ENCODE peak calls at places on chromosomes 1 and 21, in five cellular contexts. One of them, this sample, is unnamed.

GRCh38 chr1:26357121-26357602 is 3.2 kb upstream of the CRYBG2 start:
- DNase-seq in spleen: no peak
- DNase-seq in PC-3: peak; percentile 54
- DNase-seq in cardiac muscle cell: no peak
- DNase-seq in prostate gland: no peak
- DNase-seq in this sample: no peak

GRCh38 chr1:175192111-175192629 is 406 bp downstream of the KIAA0040 start:
- DNase-seq in PC-3: peak; percentile 71
- DNase-seq in cardiac muscle cell: peak; percentile 48
- DNase-seq in prostate gland: peak; percentile 78
- DNase-seq in spleen: peak; percentile 82
- DNase-seq in this sample: peak; percentile 60

GRCh38 chr1:211695135-211695816 is 19.9 kb upstream of the NEK2 start:
- DNase-seq in spleen: peak; percentile 82
- DNase-seq in prostate gland: no peak
- DNase-seq in cardiac muscle cell: no peak
- DNase-seq in PC-3: no peak
- DNase-seq in this sample: no peak

GRCh38 chr1:234731371-234732085 is 121.5 kb upstream of the IRF2BP2 start:
- DNase-seq in prostate gland: no peak
- DNase-seq in spleen: peak; percentile 83
- DNase-seq in PC-3: peak; percentile 87
- DNase-seq in cardiac muscle cell: no peak
- DNase-seq in this sample: no peak

GRCh38 chr1:199641531-199641930 is 386.0 kb upstream of the NR5A2 start:
- DNase-seq in PC-3: no peak
- DNase-seq in cardiac muscle cell: no peak
- DNase-seq in prostate gland: no peak
- DNase-seq in spleen: no peak
- DNase-seq in this sample: no peak

GRCh38 chr21:37233551-37234146 is 33.5 kb downstream of the VPS26C start:
- DNase-seq in prostate gland: no peak
- DNase-seq in cardiac muscle cell: no peak
- DNase-seq in spleen: no peak
- DNase-seq in PC-3: no peak
- DNase-seq in this sample: no peak

GRCh38 chr1:213425631-213426030 is 374.6 kb downstream of the RPS6KC1 start:
- DNase-seq in prostate gland: no peak
- DNase-seq in cardiac muscle cell: no peak
- DNase-seq in spleen: no peak
- DNase-seq in PC-3: no peak
- DNase-seq in this sample: no peak

GRCh38 chr1:1318131-1318652 is 6.3 kb downstream of the INTS11 start:
- DNase-seq in prostate gland: peak; percentile 86
- DNase-seq in cardiac muscle cell: no peak
- DNase-seq in spleen: no peak
- DNase-seq in PC-3: peak; percentile 99
- DNase-seq in this sample: no peak

GRCh38 chr1:86082183-86082582 is 74.4 kb downstream of the COL24A1 start:
- DNase-seq in spleen: no peak
- DNase-seq in prostate gland: no peak
- DNase-seq in cardiac muscle cell: no peak
- DNase-seq in PC-3: peak; percentile 37
- DNase-seq in this sample: no peak

GRCh38 chr1:172006660-172007059 is 165.4 kb downstream of the DNM3 start:
- DNase-seq in spleen: no peak
- DNase-seq in prostate gland: no peak
- DNase-seq in cardiac muscle cell: no peak
- DNase-seq in PC-3: no peak
- DNase-seq in this sample: no peak

GRCh38 chr1:172678990-172679772 is 20.3 kb downstream of the FASLG start:
- DNase-seq in spleen: no peak
- DNase-seq in cardiac muscle cell: no peak
- DNase-seq in PC-3: no peak
- DNase-seq in prostate gland: no peak
- DNase-seq in this sample: no peak

GRCh38 chr1:215523128-215523861 is 43.8 kb upstream of the KCTD3 start:
- DNase-seq in spleen: no peak
- DNase-seq in cardiac muscle cell: peak; percentile 2
- DNase-seq in prostate gland: no peak
- DNase-seq in PC-3: peak; percentile 70
- DNase-seq in this sample: no peak

GRCh38 chr1:236122176-236122575 is 20.2 kb upstream of the GPR137B start:
- DNase-seq in PC-3: no peak
- DNase-seq in prostate gland: no peak
- DNase-seq in spleen: no peak
- DNase-seq in cardiac muscle cell: no peak
- DNase-seq in this sample: no peak

GRCh38 chr1:165914136-165914798 is 86.9 kb downstream of the UCK2 start:
- DNase-seq in cardiac muscle cell: peak; percentile 72
- DNase-seq in prostate gland: peak; percentile 77
- DNase-seq in spleen: no peak
- DNase-seq in PC-3: peak; percentile 91
- DNase-seq in this sample: peak; percentile 73

GRCh38 chr1:63261736-63262142 is 60.6 kb upstream of the FOXD3 start:
- DNase-seq in spleen: no peak
- DNase-seq in prostate gland: no peak
- DNase-seq in cardiac muscle cell: no peak
- DNase-seq in PC-3: no peak
- DNase-seq in this sample: no peak

GRCh38 chr1:151841141-151841540 is 1.5 kb upstream of the C2CD4D start:
- DNase-seq in spleen: no peak
- DNase-seq in PC-3: peak; percentile 82
- DNase-seq in cardiac muscle cell: no peak
- DNase-seq in prostate gland: no peak
- DNase-seq in this sample: no peak

GRCh38 chr1:4093856-4094565 is 193.9 kb upstream of the C1orf174 start:
- DNase-seq in prostate gland: no peak
- DNase-seq in spleen: peak; percentile 48
- DNase-seq in cardiac muscle cell: no peak
- DNase-seq in PC-3: no peak
- DNase-seq in this sample: no peak

GRCh38 chr1:3673381-3674099 is 21.2 kb downstream of the TP73 start:
- DNase-seq in cardiac muscle cell: no peak
- DNase-seq in prostate gland: no peak
- DNase-seq in spleen: peak; percentile 76
- DNase-seq in PC-3: no peak
- DNase-seq in this sample: peak; percentile 25

GRCh38 chr1:117210831-117211261 is at the start of gene VTCN1:
- DNase-seq in spleen: no peak
- DNase-seq in prostate gland: peak; percentile 74
- DNase-seq in PC-3: peak; percentile 87
- DNase-seq in cardiac muscle cell: no peak
- DNase-seq in this sample: no peak

GRCh38 chr1:66351913-66352312 is 182.0 kb upstream of the SGIP1 start:
- DNase-seq in prostate gland: no peak
- DNase-seq in cardiac muscle cell: no peak
- DNase-seq in PC-3: no peak
- DNase-seq in spleen: no peak
- DNase-seq in this sample: no peak

GRCh38 chr1:110185181-110185580 is 24.9 kb upstream of the KCNC4 start:
- DNase-seq in PC-3: no peak
- DNase-seq in spleen: no peak
- DNase-seq in prostate gland: no peak
- DNase-seq in cardiac muscle cell: no peak
- DNase-seq in this sample: no peak

GRCh38 chr21:34865922-34866271 is 183.2 kb downstream of the RUNX1 start:
- DNase-seq in PC-3: peak; percentile 62
- DNase-seq in prostate gland: no peak
- DNase-seq in spleen: peak; percentile 79
- DNase-seq in cardiac muscle cell: no peak
- DNase-seq in this sample: peak; percentile 73

GRCh38 chr21:31952828-31953227 is 80.0 kb downstream of the HUNK start:
- DNase-seq in cardiac muscle cell: no peak
- DNase-seq in prostate gland: no peak
- DNase-seq in PC-3: no peak
- DNase-seq in spleen: no peak
- DNase-seq in this sample: no peak

GRCh38 chr1:205933672-205934618 is 9.3 kb downstream of the SLC26A9 start:
- DNase-seq in cardiac muscle cell: no peak
- DNase-seq in PC-3: peak; percentile 78
- DNase-seq in spleen: no peak
- DNase-seq in prostate gland: peak; percentile 20
- DNase-seq in this sample: no peak

DNA sequence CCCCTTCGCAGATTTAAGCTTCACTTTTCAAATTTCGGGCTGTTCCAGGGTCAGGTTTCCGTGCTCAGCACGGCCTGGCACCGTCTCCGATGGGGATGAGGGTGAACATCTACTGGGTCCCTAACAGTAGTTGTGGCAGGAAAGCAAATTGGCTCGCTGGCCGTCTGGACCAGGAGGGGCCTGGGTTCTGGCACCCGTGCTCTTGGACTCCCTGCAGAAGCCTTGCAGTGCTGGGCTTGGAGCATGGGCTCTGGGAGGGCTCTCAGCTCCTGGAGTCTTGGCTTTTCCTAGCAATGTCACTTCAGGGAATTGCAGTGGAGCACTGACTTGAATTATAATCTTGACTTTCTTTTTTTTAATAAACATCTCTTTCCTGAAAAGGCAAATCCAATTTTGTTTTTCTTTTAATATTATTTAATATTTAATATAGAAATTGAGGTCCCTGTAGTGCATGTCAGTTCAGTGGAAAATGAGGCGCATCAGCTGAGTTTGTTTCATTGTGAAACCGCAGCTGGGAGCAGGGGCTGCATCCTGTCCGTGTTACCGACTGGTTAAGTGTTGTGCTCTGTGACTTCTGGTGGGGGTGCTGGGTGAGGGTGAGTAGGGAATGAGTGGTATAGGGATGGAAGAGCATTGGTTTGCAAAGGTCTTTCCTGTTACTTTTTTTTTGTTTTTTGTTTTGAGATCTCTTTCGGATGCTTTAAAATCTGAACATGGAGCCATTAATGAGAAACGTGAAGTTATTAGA is 64.0 kb downstream of the PEX14 start:
- DNase-seq in spleen: no peak
- DNase-seq in prostate gland: no peak
- DNase-seq in PC-3: no peak
- DNase-seq in cardiac muscle cell: no peak
- DNase-seq in this sample: no peak
- H3K36me3 ChIP-seq in spleen: peaks cover 64% of the 10 kb centered on the region
- H3K36me3 ChIP-seq in prostate gland: no peaks in the 10 kb centered on the region
- H3K36me3 ChIP-seq in PC-3: peaks cover 8% of the 10 kb centered on the region
- H3K36me3 ChIP-seq in cardiac muscle cell: peaks cover 5% of the 10 kb centered on the region
- H3K36me3 ChIP-seq in this sample: peaks cover 12% of the 10 kb centered on the region

GRCh38 chr21:45471229-45472052 is 66.5 kb downstream of the COL18A1 start:
- DNase-seq in PC-3: peak; percentile 82
- DNase-seq in prostate gland: no peak
- DNase-seq in cardiac muscle cell: no peak
- DNase-seq in spleen: peak; percentile 48
- DNase-seq in this sample: no peak

GRCh38 chr21:45468051-45468970 is 63.3 kb downstream of the COL18A1 start:
- DNase-seq in spleen: peak; percentile 72
- DNase-seq in cardiac muscle cell: no peak
- DNase-seq in prostate gland: no peak
- DNase-seq in PC-3: no peak
- DNase-seq in this sample: no peak

GRCh38 chr21:45470087-45470515 is 65.1 kb downstream of the COL18A1 start:
- DNase-seq in prostate gland: no peak
- DNase-seq in PC-3: no peak
- DNase-seq in cardiac muscle cell: no peak
- DNase-seq in spleen: peak; percentile 71
- DNase-seq in this sample: no peak

GRCh38 chr21:45468971-45469272 is 64.0 kb downstream of the COL18A1 start:
- DNase-seq in prostate gland: no peak
- DNase-seq in PC-3: no peak
- DNase-seq in spleen: peak; percentile 64
- DNase-seq in cardiac muscle cell: no peak
- DNase-seq in this sample: no peak

DNA sequence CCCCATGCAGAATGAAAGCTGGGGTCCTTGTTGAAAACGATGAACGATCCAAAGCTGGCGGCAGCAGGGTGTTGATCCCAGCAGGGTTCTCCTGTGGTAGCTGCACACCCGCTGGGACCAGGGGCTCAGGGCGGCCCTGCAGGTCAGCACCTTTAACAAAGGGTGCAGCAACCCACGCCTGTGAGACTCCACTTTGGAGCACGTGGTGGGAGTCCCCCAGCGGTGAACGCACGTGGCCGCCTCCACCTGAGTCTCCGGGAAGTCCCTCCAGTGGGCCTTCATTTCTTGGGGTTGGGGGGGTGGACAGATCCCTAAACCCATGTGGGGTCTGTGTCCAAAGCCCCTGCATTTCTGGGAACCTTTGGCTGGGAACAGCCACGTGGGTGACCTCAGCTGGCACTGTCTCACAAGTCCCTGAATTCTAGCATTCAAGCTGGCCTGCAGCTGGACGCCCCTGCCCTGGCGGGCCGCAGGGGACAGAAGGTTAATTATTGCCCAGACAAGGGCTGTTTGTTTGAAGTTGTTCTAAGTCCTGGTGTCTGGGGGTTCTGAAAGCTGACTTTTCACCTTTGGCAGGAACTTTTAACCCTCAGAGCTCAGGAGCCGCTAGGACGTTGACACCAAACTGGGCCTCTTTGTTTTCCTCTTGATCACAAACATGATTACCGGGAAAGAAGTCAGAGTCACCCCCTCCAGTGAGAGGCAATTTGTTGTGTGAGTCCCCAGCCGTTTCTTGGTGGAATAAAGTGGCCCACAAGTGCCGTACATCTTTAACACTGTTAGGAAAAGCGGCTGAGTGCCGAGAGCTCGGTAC is 64.5 kb downstream of the COL18A1 start:
- DNase-seq in PC-3: no peak
- DNase-seq in cardiac muscle cell: no peak
- DNase-seq in prostate gland: no peak
- DNase-seq in spleen: peak; percentile 61
- DNase-seq in this sample: no peak
- H3K36me3 ChIP-seq in PC-3: peaks cover 2% of the 10 kb centered on the region
- H3K36me3 ChIP-seq in cardiac muscle cell: peaks cover 4% of the 10 kb centered on the region
- H3K36me3 ChIP-seq in prostate gland: no peaks in the 10 kb centered on the region
- H3K36me3 ChIP-seq in spleen: peaks cover 12% of the 10 kb centered on the region
- H3K36me3 ChIP-seq in this sample: no peaks in the 10 kb centered on the region

GRCh38 chr1:79055856-79056255 is 49.3 kb upstream of the ADGRL4 start:
- DNase-seq in prostate gland: no peak
- DNase-seq in cardiac muscle cell: no peak
- DNase-seq in PC-3: no peak
- DNase-seq in spleen: no peak
- DNase-seq in this sample: no peak
- H3K36me3 ChIP-seq in prostate gland: no peaks in the 10 kb centered on the region
- H3K36me3 ChIP-seq in cardiac muscle cell: no peaks in the 10 kb centered on the region
- H3K36me3 ChIP-seq in PC-3: no peaks in the 10 kb centered on the region
- H3K36me3 ChIP-seq in spleen: no peaks in the 10 kb centered on the region
- H3K36me3 ChIP-seq in this sample: no peaks in the 10 kb centered on the region

GRCh38 chr1:94209982-94210381 is 27.4 kb downstream of the ARHGAP29 start:
- DNase-seq in spleen: no peak
- DNase-seq in prostate gland: no peak
- DNase-seq in cardiac muscle cell: no peak
- DNase-seq in PC-3: no peak
- DNase-seq in this sample: no peak

GRCh38 chr1:94218332-94218731 is 19.1 kb downstream of the ARHGAP29 start:
- DNase-seq in spleen: no peak
- DNase-seq in prostate gland: no peak
- DNase-seq in PC-3: no peak
- DNase-seq in cardiac muscle cell: no peak
- DNase-seq in this sample: no peak

DNA sequence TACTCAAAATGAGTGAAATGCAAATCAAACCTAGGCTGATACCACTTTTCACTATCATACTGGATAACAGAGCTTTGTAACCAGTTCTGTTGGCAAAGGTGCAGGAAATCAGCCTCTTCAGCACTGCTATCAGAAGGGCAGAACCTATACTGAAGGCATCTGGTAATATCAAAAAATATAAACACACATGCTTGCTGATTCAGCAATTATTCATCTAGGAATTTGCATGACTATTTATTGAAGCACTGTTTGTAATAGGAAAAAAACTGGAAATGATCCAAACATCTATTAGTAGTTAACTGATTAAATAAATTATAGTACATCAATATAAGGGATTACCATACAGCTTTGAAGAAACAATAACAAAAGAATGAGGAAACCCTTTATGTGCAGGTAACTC is 21.4 kb downstream of the ARHGAP29 start:
- DNase-seq in cardiac muscle cell: no peak
- DNase-seq in PC-3: peak; percentile 51
- DNase-seq in spleen: no peak
- DNase-seq in prostate gland: no peak
- DNase-seq in this sample: no peak
- H3K36me3 ChIP-seq in cardiac muscle cell: no peaks in the 10 kb centered on the region
- H3K36me3 ChIP-seq in PC-3: peaks cover 73% of the 10 kb centered on the region
- H3K36me3 ChIP-seq in spleen: peaks cover 6% of the 10 kb centered on the region
- H3K36me3 ChIP-seq in prostate gland: no peaks in the 10 kb centered on the region
- H3K36me3 ChIP-seq in this sample: no peaks in the 10 kb centered on the region